ENCODE peak calls at places on chromosomes 6 and 20, in six cellular contexts. O, N, W, Q, T and E are unnamed samples.

GRCh38 chr6:56478202-56478601 is 164.5 kb downstream of the DST start:
- DNase-seq in Q (no peak), W (no peak), T (no peak), N (no peak), O (no peak), E (no peak)

GRCh38 chr20:17536944-17537444 is 5.8 kb upstream of the BFSP1 start:
- DNase-seq in O (peak; percentile 69), W (peak; percentile 82), Q (no peak), N (peak; percentile 75), T (peak; percentile 84), E (peak; percentile 81)

GRCh38 chr20:22623211-22623610 is 38.8 kb upstream of the FOXA2 start:
- DNase-seq in O (no peak), W (no peak), T (peak; percentile 8), Q (no peak), N (no peak), E (no peak)

GRCh38 chr6:159061146-159061545 is 16.4 kb upstream of the TAGAP start:
- DNase-seq in W (no peak), N (no peak), Q (no peak), T (no peak), O (no peak), E (no peak)

GRCh38 chr6:101396552-101397173 is 3.2 kb downstream of the GRIK2 start:
- DNase-seq in W (peak; percentile 65), O (no peak), Q (no peak), N (peak; percentile 40), T (peak; percentile 81), E (peak; percentile 61)

GRCh38 chr6:87421576-87421975 is 13.8 kb downstream of the CFAP206 start:
- DNase-seq in O (no peak), N (no peak), Q (no peak), T (no peak), W (no peak), E (no peak)

GRCh38 chr6:31538805-31539400 is 2.9 kb downstream of the DDX39B start:
- DNase-seq in N (no peak), O (peak; percentile 24), Q (no peak), W (no peak), T (peak; percentile 75), E (no peak)

GRCh38 chr20:62313460-62314338 is 10.9 kb downstream of the ADRM1 start:
- DNase-seq in W (no peak), Q (no peak), O (no peak), N (no peak), T (no peak), E (no peak)

GRCh38 chr20:51749674-51750036 is 18.5 kb downstream of the ATP9A start:
- DNase-seq in N (peak; percentile 43), W (peak; percentile 54), T (no peak), O (no peak), Q (no peak), E (peak; percentile 42)